ENCODE peak calls at places on chromosome 21, in ten cellular contexts. R is HEK293T, E is HCEC 1CT, B is activated gamma-delta T cell treated with Interleukin-2 at 50 U/mL for 16 hours, W is AG08396, M is endothelial cell, C is cerebellum, H is left colon, V is AG08395, X is GM06990. O is an unnamed sample.

GRCh38 chr21:35674272-35674671 is 386.1 kb downstream of the SETD4 start:
- DNase-seq in R (no peak), E (no peak), B (no peak), W (no peak), M (no peak), C (no peak), H (no peak), V (no peak), X (no peak), O (no peak)

GRCh38 chr21:41736423-41736822 is 30.4 kb downstream of the RIPK4 start:
- DNase-seq in R (no peak), E (no peak), B (no peak), W (no peak), M (no peak), C (no peak), H (no peak), V (no peak), X (no peak), O (no peak)

GRCh38 chr21:46079357-46080170 is 18.3 kb upstream of the COL6A2 start:
- DNase-seq in R (no peak), E (peak), B (no peak), W (peak), M (no peak), C (no peak), H (no peak), V (peak), X (no peak), O (no peak)

GRCh38 chr21:21897275-21897883 is 899.2 kb downstream of the NCAM2 start:
- DNase-seq in R (no peak), E (no peak), B (no peak), W (no peak), M (no peak), C (no peak), H (no peak), V (peak), X (no peak), O (no peak)

GRCh38 chr21:32364387-32364786 is 28.4 kb downstream of the URB1 start:
- DNase-seq in R (no peak), E (no peak), B (no peak), W (no peak), M (no peak), C (no peak), H (peak), V (no peak), X (no peak), O (no peak)

GRCh38 chr21:16081304-16081703 is 351.5 kb downstream of the USP25 start:
- DNase-seq in R (no peak), E (no peak), B (no peak), W (no peak), M (no peak), C (no peak), H (no peak), V (no peak), X (no peak), O (no peak)

GRCh38 chr21:42460391-42461184 is 35.4 kb downstream of the RSPH1 start:
- DNase-seq in R (no peak), E (no peak), B (no peak), W (no peak), M (no peak), C (no peak), H (peak), V (no peak), X (peak), O (peak)

GRCh38 chr21:16751705-16752104 is 761.1 kb upstream of the CXADR start:
- DNase-seq in R (no peak), E (no peak), B (no peak), W (no peak), M (no peak), C (no peak), H (no peak), V (no peak), X (no peak), O (no peak)

GRCh38 chr21:43573921-43574320 is 85.4 kb downstream of the HSF2BP start:
- DNase-seq in R (no peak), E (no peak), B (no peak), W (no peak), M (no peak), C (no peak), H (no peak), V (no peak), X (no peak), O (no peak)

GRCh38 chr21:41847066-41847804 is 31.9 kb downstream of the PRDM15 start:
- DNase-seq in R (peak), E (peak), B (no peak), W (no peak), M (no peak), C (no peak), H (no peak), V (peak), X (no peak), O (no peak)

GRCh38 chr21:38379171-38379570 is 119.1 kb downstream of the ERG start:
- DNase-seq in R (no peak), E (no peak), B (no peak), W (no peak), M (no peak), C (no peak), H (no peak), V (no peak), X (no peak), O (no peak)

GRCh38 chr21:41432567-41433460 is 6.8 kb downstream of the MX1 start:
- DNase-seq in R (no peak), E (no peak), B (no peak), W (no peak), M (no peak), C (no peak), H (peak), V (no peak), X (no peak), O (no peak)

GRCh38 chr21:26124896-26125295 is 45.7 kb downstream of the APP start:
- DNase-seq in R (no peak), E (no peak), B (no peak), W (no peak), M (no peak), C (no peak), H (no peak), V (no peak), X (no peak), O (no peak)

GRCh38 chr21:15363921-15364320 is 299.1 kb upstream of the NRIP1 start:
- DNase-seq in R (no peak), E (no peak), B (no peak), W (no peak), M (no peak), C (no peak), H (no peak), V (no peak), X (no peak), O (no peak)

GRCh38 chr21:44043613-44044012 is 31.5 kb downstream of the TRAPPC10 start:
- DNase-seq in R (no peak), E (no peak), B (no peak), W (no peak), M (no peak), C (no peak), H (no peak), V (no peak), X (no peak), O (no peak)

GRCh38 chr21:26909972-26910371 is 56.9 kb downstream of the ADAMTS5 start:
- DNase-seq in R (no peak), E (peak), B (no peak), W (no peak), M (peak), C (no peak), H (no peak), V (no peak), X (no peak), O (no peak)

GRCh38 chr21:33901421-33902288 is 13.9 kb downstream of the ATP5PO start:
- DNase-seq in R (peak), E (peak), B (no peak), W (peak), M (peak), C (peak), H (no peak), V (peak), X (no peak), O (no peak)

GRCh38 chr21:14842641-14843040 is 222.2 kb downstream of the NRIP1 start:
- DNase-seq in R (no peak), E (no peak), B (no peak), W (peak), M (no peak), C (no peak), H (no peak), V (peak), X (no peak), O (no peak)

GRCh38 chr21:28308516-28308915 is 684.2 kb downstream of the LTN1 start:
- DNase-seq in R (no peak), E (peak), B (no peak), W (peak), M (no peak), C (no peak), H (no peak), V (no peak), X (no peak), O (no peak)